ENCODE peak calls at places on chromosome 9, in six cellular contexts. V, P, R, D, L and X are unnamed samples. For H4K20me1, the result is how much of the 10 kb centered on the place peaks cover.

GRCh38 chr9:94903961-94904421 is 177.5 kb downstream of the AOPEP start:
- DNase-seq in V (no peak), P (no peak), R (no peak), D (peak), L (no peak), X (no peak)

GRCh38 chr9:90365646-90366045 is 277.0 kb downstream of the DIRAS2 start:
- DNase-seq in V (no peak), P (no peak), R (peak), D (no peak), L (no peak), X (peak)

GRCh38 chr9:78121488-78121887 is 89.9 kb upstream of the GNAQ start:
- DNase-seq in V (peak), P (peak), R (peak), D (peak), L (peak), X (peak)

GRCh38 chr9:88697764-88698436 is 162.9 kb downstream of the NXNL2 start:
- DNase-seq in V (no peak), P (no peak), R (no peak), D (peak), L (no peak), X (peak)

GRCh38 chr9:36772449-36773370 is 200.0 kb downstream of the MELK start:
- DNase-seq in V (peak), P (no peak), R (no peak), D (peak), L (peak), X (peak)

GRCh38 chr9:20552874-20553624 is 69.2 kb downstream of the MLLT3 start:
- DNase-seq in V (no peak), P (no peak), R (no peak), D (peak), L (peak), X (peak)

GRCh38 chr9:97529363-97530076 is 28.1 kb downstream of the TMOD1 start:
- DNase-seq in V (peak), P (no peak), R (no peak), D (peak), L (peak), X (no peak)

GRCh38 chr9:134546231-134546731 is 95.3 kb upstream of the COL5A1 start:
- DNase-seq in V (no peak), P (no peak), R (no peak), D (peak), L (no peak), X (peak)

GRCh38 chr9:114285166-114285867 is 37.6 kb upstream of the ORM1 start:
- DNase-seq in V (no peak), P (no peak), R (peak), D (peak), L (peak), X (peak)

GRCh38 chr9:93830224-93830596 is 124.9 kb downstream of the BARX1 start:
- DNase-seq in V (no peak), P (no peak), R (no peak), D (no peak), L (no peak), X (no peak)

GRCh38 chr9:38211002-38211401 is 142.0 kb upstream of the SHB start:
- DNase-seq in V (no peak), P (no peak), R (peak), D (no peak), L (no peak), X (no peak)

GRCh38 chr9:91933556-91934352 is 16.3 kb downstream of the ROR2 start:
- DNase-seq in V (no peak), P (no peak), R (peak), D (peak), L (no peak), X (no peak)

GRCh38 chr9:7237473-7238243 is 479.9 kb downstream of the KDM4C start:
- DNase-seq in V (no peak), P (no peak), R (no peak), D (peak), L (no peak), X (peak)

GRCh38 chr9:73149371-73150067 is 2.1 kb upstream of the ANXA1 start:
- DNase-seq in V (peak), P (peak), R (no peak), D (peak), L (peak), X (peak)

GRCh38 chr9:130995399-130995941 is 13.5 kb upstream of the LAMC3 start:
- DNase-seq in V (no peak), P (no peak), R (peak), D (peak), L (peak), X (peak)

GRCh38 chr9:109968702-109969450 is 188.9 kb downstream of the PALM2AKAP2 start:
- DNase-seq in V (peak), P (no peak), R (no peak), D (peak), L (peak), X (peak)

GRCh38 chr9:21974542-21975409 is 19.4 kb downstream of the CDKN2A start:
- DNase-seq in V (no peak), P (peak), R (peak), D (peak), L (no peak), X (peak)

GRCh38 chr9:21970001-21970799 is 24.0 kb downstream of the CDKN2A start:
- DNase-seq in V (no peak), P (no peak), R (no peak), D (no peak), L (no peak), X (no peak)

GRCh38 chr9:21974230-21974541 is 20.0 kb downstream of the CDKN2A start:
- DNase-seq in V (no peak), P (no peak), R (no peak), D (no peak), L (no peak), X (no peak)

GRCh38 chr9:21970800-21971620 is 23.2 kb downstream of the CDKN2A start:
- DNase-seq in V (no peak), P (no peak), R (no peak), D (no peak), L (no peak), X (no peak)

DNA sequence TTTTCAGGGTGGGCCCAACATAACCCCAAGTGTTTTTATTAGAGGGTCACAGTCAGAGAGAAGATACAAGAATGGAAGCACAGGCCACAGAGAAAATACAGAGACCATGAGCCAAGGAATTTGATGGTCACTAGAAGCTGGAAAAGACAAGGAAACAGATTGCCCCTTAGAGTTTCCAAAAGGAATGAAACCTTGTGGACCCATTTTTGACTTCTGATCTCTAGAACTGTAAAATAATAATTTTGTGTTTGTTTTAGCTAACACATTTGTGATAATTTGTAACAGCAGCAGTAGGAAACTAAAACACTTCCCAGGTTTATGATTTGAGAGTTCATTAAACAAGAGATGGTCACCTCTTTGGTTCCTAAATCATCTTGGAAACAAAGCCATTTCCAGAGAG is 21.8 kb downstream of the CDKN2A start:
- DNase-seq in V (no peak), P (no peak), R (no peak), D (no peak), L (no peak), X (no peak)
- H4K20me1 ChIP-seq in V (under half), P (under half), R (under half), D (under half), L (under half), X (under half)

GRCh38 chr9:136864996-136865767 is 926 bp downstream of the EDF1 start:
- DNase-seq in V (no peak), P (no peak), R (no peak), D (no peak), L (no peak), X (no peak)
- H3K4me3 ChIP-seq in V (peak), P (peak), R (peak), D (peak), L (peak), X (peak)

DNA sequence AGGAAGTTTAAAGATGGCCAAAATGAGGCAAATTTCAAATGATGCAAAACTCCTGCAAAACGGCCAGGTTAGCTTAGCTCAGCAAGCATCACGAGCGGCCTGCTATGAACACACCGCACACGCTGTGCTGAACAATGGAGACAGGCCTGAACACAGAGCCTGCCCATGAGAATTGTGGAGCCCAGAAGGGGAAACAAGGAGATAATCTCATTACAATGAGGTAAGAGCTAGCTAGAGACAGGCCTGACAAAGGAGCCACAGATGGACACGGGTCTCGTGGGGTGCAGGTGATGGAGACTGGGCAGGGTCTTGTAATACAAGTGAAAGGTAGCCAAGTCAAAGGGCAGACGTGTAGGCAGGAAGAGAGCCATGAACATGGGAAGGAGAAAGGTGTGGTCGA is 50.2 kb downstream of the PSMB7 start:
- DNase-seq in V (no peak), P (no peak), R (no peak), D (no peak), L (no peak), X (no peak)
- H4K20me1 ChIP-seq in V (under half), P (under half), R (half or more), D (half or more), L (half or more), X (under half)

GRCh38 chr9:129037767-129038098 is 1.3 kb downstream of the MIGA2 start:
- DNase-seq in V (no peak), P (no peak), R (no peak), D (peak), L (no peak), X (no peak)
- H3K4me3 ChIP-seq in V (peak), P (peak), R (peak), D (peak), L (peak), X (peak)

GRCh38 chr9:135887585-135888050 is 19.7 kb downstream of the CAMSAP1 start:
- DNase-seq in V (no peak), P (no peak), R (no peak), D (no peak), L (no peak), X (no peak)
- H4K20me1 ChIP-seq in V (under half), P (under half), R (half or more), D (half or more), L (under half), X (under half)